ENCODE peak calls at places on chromosome 4, in four cellular contexts. One of them, this sample, is unnamed.

GRCh38 chr4:138696771-138697170 is 318.8 kb upstream of the NOCT start:
- DNase-seq in ovary: no peak
- DNase-seq in HCT116: no peak
- DNase-seq in body of pancreas: no peak
- DNase-seq in this sample: no peak

GRCh38 chr4:142265536-142265935 is 580.6 kb downstream of the INPP4B start:
- DNase-seq in ovary: no peak
- DNase-seq in HCT116: peak
- DNase-seq in body of pancreas: peak
- DNase-seq in this sample: no peak

GRCh38 chr4:6011686-6012085 is 6.5 kb downstream of the C4orf50 start:
- DNase-seq in ovary: no peak
- DNase-seq in HCT116: no peak
- DNase-seq in body of pancreas: peak
- DNase-seq in this sample: no peak

GRCh38 chr4:7192252-7193039 is at the start of gene SORCS2:
- DNase-seq in ovary: peak
- DNase-seq in HCT116: no peak
- DNase-seq in body of pancreas: peak
- DNase-seq in this sample: no peak

GRCh38 chr4:6574747-6575502 is at the start of gene MAN2B2:
- DNase-seq in ovary: peak
- DNase-seq in HCT116: peak
- DNase-seq in body of pancreas: peak
- DNase-seq in this sample: no peak

GRCh38 chr4:65535128-65535527 is 135.2 kb downstream of the EPHA5 start:
- DNase-seq in ovary: no peak
- DNase-seq in HCT116: no peak
- DNase-seq in body of pancreas: no peak
- DNase-seq in this sample: no peak

GRCh38 chr4:77043507-77044131 is 32.2 kb downstream of the CCNI start:
- DNase-seq in ovary: no peak
- DNase-seq in HCT116: no peak
- DNase-seq in body of pancreas: no peak
- DNase-seq in this sample: no peak

GRCh38 chr4:140755811-140756291 is 334 bp downstream of the TBC1D9 start:
- DNase-seq in ovary: peak
- DNase-seq in HCT116: no peak
- DNase-seq in body of pancreas: peak
- DNase-seq in this sample: no peak

GRCh38 chr4:5931526-5931925 is 38.6 kb upstream of the CRMP1 start:
- DNase-seq in ovary: no peak
- DNase-seq in HCT116: no peak
- DNase-seq in body of pancreas: no peak
- DNase-seq in this sample: no peak

GRCh38 chr4:23686169-23686903 is 203.5 kb downstream of the PPARGC1A start:
- DNase-seq in ovary: no peak
- DNase-seq in HCT116: no peak
- DNase-seq in body of pancreas: no peak
- DNase-seq in this sample: no peak

GRCh38 chr4:100966846-100967245 is 380.5 kb downstream of the PPP3CA start:
- DNase-seq in ovary: no peak
- DNase-seq in HCT116: no peak
- DNase-seq in body of pancreas: no peak
- DNase-seq in this sample: no peak

GRCh38 chr4:3207531-3208037 is 41.4 kb upstream of the MSANTD1 start:
- DNase-seq in ovary: no peak
- DNase-seq in HCT116: no peak
- DNase-seq in body of pancreas: no peak
- DNase-seq in this sample: no peak

GRCh38 chr4:6222761-6223292 is 22.5 kb upstream of the JAKMIP1 start:
- DNase-seq in ovary: no peak
- DNase-seq in HCT116: peak
- DNase-seq in body of pancreas: peak
- DNase-seq in this sample: no peak

GRCh38 chr4:10022346-10023049 is 1.2 kb upstream of the SLC2A9 start:
- DNase-seq in ovary: no peak
- DNase-seq in HCT116: no peak
- DNase-seq in body of pancreas: no peak
- DNase-seq in this sample: no peak

GRCh38 chr4:156778606-156779005 is 193.0 kb downstream of the PDGFC start:
- DNase-seq in ovary: no peak
- DNase-seq in HCT116: no peak
- DNase-seq in body of pancreas: no peak
- DNase-seq in this sample: no peak

GRCh38 chr4:117331817-117332216 is 246.4 kb upstream of the TRAM1L1 start:
- DNase-seq in ovary: no peak
- DNase-seq in HCT116: no peak
- DNase-seq in body of pancreas: no peak
- DNase-seq in this sample: no peak

GRCh38 chr4:28508649-28509048 is 1648.0 kb downstream of the STIM2 start:
- DNase-seq in ovary: no peak
- DNase-seq in HCT116: no peak
- DNase-seq in body of pancreas: no peak
- DNase-seq in this sample: no peak

GRCh38 chr4:182729527-182729926 is 187.7 kb downstream of the DCTD start:
- DNase-seq in ovary: no peak
- DNase-seq in HCT116: no peak
- DNase-seq in body of pancreas: no peak
- DNase-seq in this sample: no peak

GRCh38 chr4:128351502-128351901 is 63.9 kb upstream of the PGRMC2 start:
- DNase-seq in ovary: no peak
- DNase-seq in HCT116: no peak
- DNase-seq in body of pancreas: no peak
- DNase-seq in this sample: no peak

GRCh38 chr4:116070283-116070682 is 956.9 kb upstream of the NDST4 start:
- DNase-seq in ovary: no peak
- DNase-seq in HCT116: no peak
- DNase-seq in body of pancreas: no peak
- DNase-seq in this sample: no peak

GRCh38 chr4:119664168-119664907 is 35.7 kb upstream of the PDE5A start:
- DNase-seq in ovary: no peak
- DNase-seq in HCT116: no peak
- DNase-seq in body of pancreas: no peak
- DNase-seq in this sample: no peak

GRCh38 chr4:160142579-160142978 is 1039.7 kb downstream of the RAPGEF2 start:
- DNase-seq in ovary: no peak
- DNase-seq in HCT116: no peak
- DNase-seq in body of pancreas: no peak
- DNase-seq in this sample: no peak

GRCh38 chr4:126489826-126490463 is 1142.8 kb upstream of the INTU start:
- DNase-seq in ovary: no peak
- DNase-seq in HCT116: no peak
- DNase-seq in body of pancreas: no peak
- DNase-seq in this sample: no peak

GRCh38 chr4:94545296-94545695 is 93.6 kb downstream of the PDLIM5 start:
- DNase-seq in ovary: no peak
- DNase-seq in HCT116: no peak
- DNase-seq in body of pancreas: no peak
- DNase-seq in this sample: no peak

GRCh38 chr4:87316961-87317360 is 5.7 kb downstream of the HSD17B13 start:
- DNase-seq in ovary: no peak
- DNase-seq in HCT116: no peak
- DNase-seq in body of pancreas: no peak
- DNase-seq in this sample: no peak

GRCh38 chr4:5238106-5238505 is 186.8 kb downstream of the STK32B start:
- DNase-seq in ovary: no peak
- DNase-seq in HCT116: no peak
- DNase-seq in body of pancreas: no peak
- DNase-seq in this sample: no peak

GRCh38 chr4:2101346-2102044 is 42.4 kb downstream of the NAT8L start:
- DNase-seq in ovary: no peak
- DNase-seq in HCT116: no peak
- DNase-seq in body of pancreas: no peak
- DNase-seq in this sample: peak

GRCh38 chr4:3257125-3257690 is 8.2 kb downstream of the MSANTD1 start:
- DNase-seq in ovary: no peak
- DNase-seq in HCT116: no peak
- DNase-seq in body of pancreas: no peak
- DNase-seq in this sample: peak

GRCh38 chr4:68342139-68342538 is 7.8 kb downstream of the YTHDC1 start:
- DNase-seq in ovary: no peak
- DNase-seq in HCT116: no peak
- DNase-seq in body of pancreas: no peak
- DNase-seq in this sample: peak

GRCh38 chr4:157220026-157220881 is at the start of gene GRIA2:
- DNase-seq in ovary: no peak
- DNase-seq in HCT116: no peak
- DNase-seq in body of pancreas: peak
- DNase-seq in this sample: no peak

GRCh38 chr4:55742655-55743191 is 76.9 kb upstream of the EXOC1L start:
- DNase-seq in ovary: no peak
- DNase-seq in HCT116: no peak
- DNase-seq in body of pancreas: no peak
- DNase-seq in this sample: no peak

GRCh38 chr4:146132445-146132844 is 43.1 kb upstream of the LSM6 start:
- DNase-seq in ovary: no peak
- DNase-seq in HCT116: no peak
- DNase-seq in body of pancreas: no peak
- DNase-seq in this sample: peak

GRCh38 chr4:71595576-71596108 is 188.2 kb downstream of the GC start:
- DNase-seq in ovary: no peak
- DNase-seq in HCT116: no peak
- DNase-seq in body of pancreas: no peak
- DNase-seq in this sample: peak

GRCh38 chr4:133668061-133668851 is 519.2 kb downstream of the PCDH10 start:
- DNase-seq in ovary: no peak
- DNase-seq in HCT116: no peak
- DNase-seq in body of pancreas: no peak
- DNase-seq in this sample: no peak

GRCh38 chr4:69781458-69782418 is 21.3 kb upstream of the SULT1B1 start:
- DNase-seq in ovary: no peak
- DNase-seq in HCT116: no peak
- DNase-seq in body of pancreas: no peak
- DNase-seq in this sample: no peak
- H3K27ac ChIP-seq in ovary: no peak
- H3K27ac ChIP-seq in HCT116: no peak
- H3K27ac ChIP-seq in body of pancreas: no peak
- H3K27ac ChIP-seq in this sample: no peak

GRCh38 chr4:151407018-151407417 is 2.0 kb upstream of the FHIP1A start:
- DNase-seq in ovary: no peak
- DNase-seq in HCT116: no peak
- DNase-seq in body of pancreas: no peak
- DNase-seq in this sample: no peak

GRCh38 chr4:151409470-151410313 is 716 bp downstream of the FHIP1A start:
- DNase-seq in ovary: peak
- DNase-seq in HCT116: peak
- DNase-seq in body of pancreas: peak
- DNase-seq in this sample: peak

GRCh38 chr4:151408380-151408629 is 671 bp upstream of the FHIP1A start:
- DNase-seq in ovary: no peak
- DNase-seq in HCT116: no peak
- DNase-seq in body of pancreas: no peak
- DNase-seq in this sample: no peak

GRCh38 chr4:151407466-151408379 is 1.3 kb upstream of the FHIP1A start:
- DNase-seq in ovary: peak
- DNase-seq in HCT116: no peak
- DNase-seq in body of pancreas: peak
- DNase-seq in this sample: no peak

DNA sequence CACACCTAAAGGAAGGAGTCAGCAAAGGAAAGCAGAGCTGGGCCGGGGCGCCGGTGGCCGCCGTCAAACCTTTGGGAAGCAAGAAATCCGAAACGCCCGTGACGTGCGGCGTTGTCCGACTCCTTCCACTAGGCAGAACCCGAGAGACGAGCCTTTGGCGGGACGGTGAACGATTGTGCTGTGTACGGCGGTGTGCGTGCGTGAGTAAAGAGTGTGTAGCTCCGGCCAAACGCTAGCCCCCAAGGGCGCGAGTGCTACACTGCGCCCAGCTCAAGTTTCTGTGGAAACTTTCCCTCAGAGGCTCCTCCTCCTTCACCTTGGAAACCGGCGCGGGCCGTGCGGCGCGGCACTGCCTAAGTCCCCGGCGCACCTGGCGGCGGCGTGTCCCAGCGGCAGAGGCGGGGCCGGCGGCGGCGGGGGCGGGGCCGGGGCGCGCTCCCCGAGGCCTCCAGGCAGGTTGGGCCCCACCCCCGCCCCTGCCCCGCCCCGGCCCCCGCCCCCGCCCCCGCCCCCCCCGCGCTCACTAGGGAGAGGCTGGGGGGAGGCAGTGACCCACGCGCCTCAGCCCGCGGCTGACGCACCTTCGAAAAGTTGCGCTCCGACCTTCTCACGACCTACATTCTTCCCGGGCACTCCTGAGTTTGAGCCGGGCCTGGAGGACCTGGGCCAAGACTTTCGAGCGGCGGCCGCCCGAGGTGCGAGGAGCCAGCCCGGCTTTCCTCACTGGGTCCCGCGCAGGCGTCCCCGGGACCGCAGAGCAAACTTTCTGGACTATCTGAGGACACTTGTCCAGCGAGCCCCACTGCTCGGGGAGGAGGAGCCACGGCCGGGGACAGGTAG is at the start of gene FHIP1A:
- DNase-seq in ovary: peak
- DNase-seq in HCT116: peak
- DNase-seq in body of pancreas: peak
- DNase-seq in this sample: peak
- H3K27ac ChIP-seq in ovary: peak
- H3K27ac ChIP-seq in HCT116: peak
- H3K27ac ChIP-seq in body of pancreas: peak
- H3K27ac ChIP-seq in this sample: peak

GRCh38 chr4:85777908-85778808 is 303.2 kb downstream of the ARHGAP24 start:
- DNase-seq in ovary: no peak
- DNase-seq in HCT116: no peak
- DNase-seq in body of pancreas: no peak
- DNase-seq in this sample: no peak
- H3K27ac ChIP-seq in ovary: no peak
- H3K27ac ChIP-seq in HCT116: no peak
- H3K27ac ChIP-seq in body of pancreas: peak
- H3K27ac ChIP-seq in this sample: peak

GRCh38 chr4:78689700-78690318 is 86.3 kb upstream of the BMP2K start:
- DNase-seq in ovary: no peak
- DNase-seq in HCT116: no peak
- DNase-seq in body of pancreas: no peak
- DNase-seq in this sample: no peak

GRCh38 chr4:78688385-78688784 is 87.8 kb upstream of the BMP2K start:
- DNase-seq in ovary: no peak
- DNase-seq in HCT116: no peak
- DNase-seq in body of pancreas: no peak
- DNase-seq in this sample: no peak

GRCh38 chr4:78691333-78691732 is 84.8 kb upstream of the BMP2K start:
- DNase-seq in ovary: no peak
- DNase-seq in HCT116: no peak
- DNase-seq in body of pancreas: no peak
- DNase-seq in this sample: no peak

GRCh38 chr4:78687818-78688217 is 88.3 kb upstream of the BMP2K start:
- DNase-seq in ovary: no peak
- DNase-seq in HCT116: no peak
- DNase-seq in body of pancreas: no peak
- DNase-seq in this sample: no peak

DNA sequence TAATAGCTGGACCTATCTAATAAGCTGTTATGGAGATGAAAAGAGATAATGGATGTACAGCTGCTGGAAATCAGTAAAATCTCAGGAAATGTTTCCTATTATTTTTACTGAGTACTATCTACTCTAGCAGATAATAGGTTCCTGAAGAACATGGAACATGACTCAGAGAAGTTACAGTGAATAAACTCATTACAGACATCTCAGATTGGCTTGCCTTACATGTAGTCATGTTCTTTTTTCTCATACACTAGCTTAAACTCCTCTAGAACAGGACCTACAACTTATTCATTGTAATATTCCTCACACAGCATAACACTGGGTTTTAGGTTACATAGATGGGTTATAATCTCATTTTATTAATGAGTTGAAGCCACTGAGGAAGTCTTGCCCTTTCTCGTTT is 86.9 kb upstream of the BMP2K start:
- DNase-seq in ovary: no peak
- DNase-seq in HCT116: no peak
- DNase-seq in body of pancreas: no peak
- DNase-seq in this sample: no peak
- H3K27ac ChIP-seq in ovary: no peak
- H3K27ac ChIP-seq in HCT116: no peak
- H3K27ac ChIP-seq in body of pancreas: no peak
- H3K27ac ChIP-seq in this sample: no peak